ENCODE peak calls at places on chromosomes 11 and 22, in six cellular contexts. C, B, T, O, Q and S are unnamed samples.

GRCh38 chr11:107696140-107696539 is 15.7 kb downstream of the SLN start:
- DNase-seq in T (no peak), B (peak), Q (no peak), C (no peak), O (no peak), S (no peak)

GRCh38 chr11:57434640-57435546 is 8.0 kb upstream of the SLC43A3 start:
- DNase-seq in O (peak), C (no peak), T (no peak), B (no peak), Q (no peak), S (no peak)

GRCh38 chr11:61536676-61537270 is 28.2 kb downstream of the LRRC10B start:
- DNase-seq in T (no peak), B (no peak), C (no peak), O (peak), Q (no peak), S (no peak)

GRCh38 chr11:62054484-62055121 is 69.2 kb upstream of the INCENP start:
- DNase-seq in T (peak), O (peak), Q (no peak), C (no peak), B (peak), S (peak)

GRCh38 chr11:96038046-96038445 is 114.1 kb upstream of the MTMR2 start:
- DNase-seq in B (no peak), C (no peak), Q (no peak), T (no peak), O (no peak), S (no peak)

GRCh38 chr11:107591446-107592236 is 694 bp downstream of the ELMOD1 start:
- DNase-seq in B (no peak), T (no peak), C (peak), Q (no peak), O (no peak), S (no peak)

GRCh38 chr11:118911113-118911879 is 14.4 kb downstream of the BCL9L start:
- DNase-seq in Q (no peak), T (no peak), O (peak), B (no peak), C (no peak), S (no peak)

GRCh38 chr11:35662061-35662648 is 420 bp upstream of the TRIM44 start:
- DNase-seq in C (no peak), T (no peak), Q (peak), O (peak), B (no peak), S (no peak)

GRCh38 chr11:131408011-131408640 is 37.7 kb downstream of the NTM start:
- DNase-seq in B (no peak), T (peak), Q (no peak), O (peak), C (peak), S (peak)

GRCh38 chr11:122642472-122642922 is 13.0 kb upstream of the UBASH3B start:
- DNase-seq in O (peak), B (peak), Q (no peak), C (no peak), T (no peak), S (no peak)

GRCh38 chr11:31000412-31000811 is 369.1 kb downstream of the DCDC1 start:
- DNase-seq in C (no peak), O (no peak), B (no peak), T (no peak), Q (no peak), S (no peak)

GRCh38 chr11:63445720-63446119 is 45.2 kb downstream of the PLAAT5 start:
- DNase-seq in T (no peak), Q (no peak), B (no peak), C (no peak), O (no peak), S (no peak)

GRCh38 chr11:58024601-58025091 is 965 bp downstream of the OR9Q1 start:
- DNase-seq in Q (no peak), C (no peak), T (no peak), B (no peak), O (no peak), S (no peak)

GRCh38 chr11:116454951-116455350 is 317.8 kb downstream of the BUD13 start:
- DNase-seq in C (no peak), Q (no peak), O (no peak), B (no peak), T (no peak), S (no peak)

GRCh38 chr11:8233691-8234424 is 29.8 kb downstream of the LMO1 start:
- DNase-seq in T (no peak), B (no peak), C (no peak), O (no peak), Q (no peak), S (no peak)
- TF ChIP-seq ZNF274 in T (no peak), B (no peak), C (no peak), O (no peak), Q (no peak), S (no peak)

DNA sequence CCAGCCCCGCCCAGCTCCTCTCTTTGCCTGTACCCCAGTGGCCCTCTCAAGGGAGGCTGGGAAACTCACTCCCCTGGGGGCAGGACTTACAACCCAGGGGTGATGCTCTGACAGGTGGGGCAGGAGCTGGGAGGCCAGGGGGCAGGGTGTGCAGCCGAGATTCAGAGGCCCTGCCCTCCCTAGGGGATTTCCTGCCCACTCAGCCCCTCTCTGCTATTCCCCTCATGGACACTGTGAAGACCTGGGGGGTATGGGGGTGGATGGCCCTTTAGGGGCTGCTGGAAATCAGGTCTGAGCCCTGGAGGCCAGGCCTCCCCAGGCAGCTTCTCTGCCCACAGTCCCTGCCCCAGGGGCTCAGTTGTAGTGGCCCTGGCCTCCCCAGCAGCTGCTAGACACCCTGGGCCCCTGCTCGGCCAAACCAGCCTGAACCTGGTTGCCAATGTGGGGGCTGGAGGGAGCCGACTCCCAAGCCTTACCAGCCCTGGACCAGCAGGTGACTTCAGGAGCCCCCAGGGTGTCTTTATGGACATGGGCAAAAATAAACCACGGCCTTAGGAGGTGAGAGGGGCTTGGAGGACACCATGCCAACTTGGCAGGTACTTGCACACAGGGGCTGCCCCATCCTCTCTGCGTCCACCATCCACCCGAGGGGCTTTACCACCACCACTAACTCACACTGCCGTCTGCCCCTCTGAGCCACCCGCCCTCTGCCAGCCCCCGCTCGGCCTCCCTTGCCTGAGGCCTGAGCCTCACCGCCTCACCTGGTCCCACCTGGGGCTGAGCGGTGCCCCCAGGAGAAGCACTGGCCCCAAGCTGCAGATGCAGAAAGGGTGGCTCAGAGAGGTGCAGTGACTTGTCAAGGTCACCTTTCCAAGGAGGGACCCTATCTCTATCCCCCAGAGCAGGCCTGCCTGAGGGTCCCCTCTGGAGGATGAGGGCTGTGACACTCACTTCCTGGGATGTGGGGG is 2.8 kb upstream of the PHLDA2 start:
- DNase-seq in Q (no peak), O (no peak), T (no peak), C (no peak), B (no peak), S (no peak)
- TF ChIP-seq ZNF274 in Q (no peak), O (no peak), T (no peak), C (no peak), B (no peak), S (no peak)

DNA sequence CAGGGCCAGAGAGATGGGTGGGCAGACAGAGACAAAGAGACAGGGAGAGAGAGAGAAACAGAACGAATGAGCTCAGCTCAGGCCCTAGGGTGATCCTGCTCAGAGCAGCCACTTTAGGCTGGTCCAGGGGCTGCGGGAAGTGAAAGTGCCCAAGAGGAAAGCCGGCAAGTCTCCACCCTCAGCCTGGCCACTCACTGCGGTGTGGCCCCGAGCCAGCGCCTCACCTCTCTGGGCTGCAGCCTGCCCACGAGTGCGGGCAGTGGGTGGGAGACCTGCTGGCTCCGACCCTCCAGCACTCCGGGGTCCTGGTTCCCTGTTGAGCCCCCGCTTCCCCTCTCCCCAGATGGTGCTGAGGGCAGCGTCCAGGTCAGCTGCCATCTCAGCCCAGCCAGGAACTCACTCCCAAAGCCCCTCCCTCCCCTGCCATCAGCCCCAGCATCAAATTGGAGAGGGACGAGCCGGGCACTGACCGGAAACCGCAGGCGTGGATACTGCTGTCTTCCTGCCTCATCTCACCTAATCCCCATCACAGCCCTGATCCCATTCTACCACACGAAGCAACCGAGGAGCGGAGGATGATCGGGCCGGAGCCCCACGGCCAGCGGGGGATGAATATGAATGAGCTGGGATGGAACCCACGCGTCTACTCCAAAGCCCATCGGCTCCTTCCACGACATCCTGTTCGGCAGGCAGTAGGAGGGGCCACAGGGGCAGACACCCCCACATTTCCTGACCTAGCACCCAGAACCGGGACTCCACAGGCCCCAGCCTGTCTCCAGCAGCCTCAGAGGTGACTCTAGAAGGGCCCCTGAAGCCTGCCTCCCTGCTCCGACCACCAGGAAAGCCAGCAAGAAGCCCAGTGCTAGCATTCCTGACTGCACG is 16.9 kb downstream of the ELFN2 start:
- DNase-seq in C (no peak), Q (no peak), O (no peak), T (no peak), B (no peak), S (no peak)
- TF ChIP-seq ZNF274 in C (no peak), Q (no peak), O (no peak), T (no peak), B (no peak), S (no peak)

DNA sequence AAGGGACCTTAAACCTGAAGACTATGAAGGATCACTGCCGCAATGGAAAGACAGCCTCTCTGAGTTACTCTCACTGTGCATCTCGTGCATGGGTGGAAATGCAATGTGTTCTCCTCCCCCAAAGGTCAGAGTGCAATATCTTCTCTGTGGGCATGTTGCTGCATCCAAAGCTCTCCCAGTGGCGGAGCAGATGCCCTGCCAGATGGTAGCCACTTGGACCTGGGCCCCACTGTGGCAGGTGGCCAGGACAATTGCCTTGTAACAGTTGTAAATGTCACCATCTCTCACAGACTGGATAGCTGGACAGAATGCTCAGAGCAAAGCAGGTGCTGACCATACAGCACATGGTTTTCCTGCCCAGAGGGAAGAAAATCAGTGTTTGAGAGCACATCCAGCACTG is 542.0 kb downstream of the FAM181B start:
- DNase-seq in B (no peak), C (no peak), Q (no peak), T (no peak), O (no peak), S (no peak)
- TF ChIP-seq ZNF274 in B (no peak), C (no peak), Q (no peak), T (no peak), O (no peak), S (no peak)

DNA sequence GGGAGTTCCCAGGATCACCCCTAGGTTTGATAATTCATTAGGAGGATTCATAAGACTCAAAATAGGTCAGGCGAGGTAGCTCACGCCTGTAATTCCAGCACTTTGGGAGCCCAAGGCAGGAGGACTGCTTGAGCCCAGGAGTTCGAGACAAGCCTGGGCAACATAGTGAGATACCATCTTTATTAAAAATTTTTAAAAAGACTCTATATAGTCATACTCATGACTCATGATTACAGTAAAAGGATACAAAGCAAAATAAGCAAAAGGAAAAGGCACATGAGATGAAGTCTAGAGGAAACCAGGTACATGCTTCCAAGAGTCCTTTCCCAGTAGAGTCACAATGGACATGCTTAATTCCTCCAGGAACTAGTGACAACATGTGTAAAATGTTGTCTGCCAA is 13.9 kb upstream of the PTS start:
- DNase-seq in T (no peak), Q (no peak), B (no peak), O (no peak), C (no peak), S (no peak)
- TF ChIP-seq ZNF274 in T (no peak), Q (no peak), B (no peak), O (no peak), C (no peak), S (no peak)

GRCh38 chr11:78196661-78197091 is 8.0 kb downstream of the USP35 start:
- DNase-seq in O (no peak), B (no peak), T (no peak), C (no peak), Q (no peak), S (no peak)

GRCh38 chr11:78193806-78194205 is 5.1 kb downstream of the USP35 start:
- DNase-seq in B (no peak), Q (no peak), T (no peak), O (no peak), C (no peak), S (no peak)

GRCh38 chr11:78197816-78198215 is 9.1 kb downstream of the USP35 start:
- DNase-seq in Q (no peak), O (no peak), T (no peak), C (no peak), B (no peak), S (no peak)

GRCh38 chr11:78194490-78194889 is 5.8 kb downstream of the USP35 start:
- DNase-seq in B (no peak), C (no peak), T (no peak), Q (no peak), O (no peak), S (no peak)

DNA sequence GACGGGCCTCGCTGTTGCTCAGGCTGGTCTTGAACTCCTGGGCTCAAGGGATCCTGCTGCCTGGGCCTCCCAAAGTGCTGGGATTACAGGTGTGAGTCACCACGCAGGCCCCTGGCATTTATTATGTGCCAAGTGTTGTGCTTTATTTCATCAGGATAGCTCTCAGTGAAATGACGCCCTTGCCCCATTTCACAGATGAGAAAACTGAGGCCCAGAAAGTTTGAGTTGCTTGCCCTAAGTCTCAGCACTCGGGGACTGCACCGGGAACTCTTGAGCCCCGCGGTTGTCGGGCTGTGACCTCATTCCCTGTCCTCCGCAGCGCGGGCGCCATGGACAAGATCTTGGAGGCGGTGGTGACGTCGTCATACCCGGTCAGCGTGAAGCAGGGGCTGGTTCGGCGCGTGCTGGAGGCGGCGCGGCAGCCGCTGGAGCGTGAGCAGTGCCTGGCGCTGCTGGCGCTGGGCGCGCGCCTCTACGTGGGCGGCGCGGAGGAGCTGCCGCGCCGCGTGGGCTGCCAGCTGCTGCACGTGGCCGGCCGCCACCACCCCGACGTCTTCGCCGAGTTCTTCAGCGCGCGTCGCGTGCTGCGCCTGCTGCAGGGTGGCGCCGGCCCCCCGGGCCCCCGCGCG is 7.3 kb downstream of the USP35 start:
- DNase-seq in B (no peak), C (no peak), T (no peak), Q (no peak), O (no peak), S (no peak)
- TF ChIP-seq ZNF274 in B (no peak), C (no peak), T (no peak), Q (no peak), O (no peak), S (no peak)